ENCODE peak calls at places on chromosomes 5 and 9, in six cellular contexts. Y, Q, G, L, M and A are unnamed samples.

GRCh38 chr5:69167488-69167845 is 517 bp downstream of the CCNB1 start:
- DNase-seq in Y (no peak), Q (peak), G (peak), L (no peak), M (peak), A (no peak)

GRCh38 chr9:18979367-18979766 is 53.6 kb downstream of the SAXO1 start:
- DNase-seq in Y (no peak), Q (peak), G (peak), L (no peak), M (no peak), A (no peak)

GRCh38 chr9:127846451-127847154 is 7.9 kb downstream of the ENG start:
- DNase-seq in Y (no peak), Q (no peak), G (peak), L (no peak), M (no peak), A (no peak)

GRCh38 chr9:21935631-21936030 is 58.6 kb downstream of the CDKN2A start:
- DNase-seq in Y (no peak), Q (no peak), G (no peak), L (no peak), M (no peak), A (no peak)

GRCh38 chr5:177333420-177334154 is 17.9 kb downstream of the LMAN2 start:
- DNase-seq in Y (no peak), Q (no peak), G (no peak), L (no peak), M (no peak), A (no peak)

GRCh38 chr5:91224969-91225368 is 158.1 kb downstream of the ARRDC3 start:
- DNase-seq in Y (no peak), Q (no peak), G (no peak), L (no peak), M (no peak), A (no peak)

GRCh38 chr9:77019010-77019809 is at the start of gene FOXB2:
- DNase-seq in Y (no peak), Q (no peak), G (no peak), L (no peak), M (no peak), A (no peak)

GRCh38 chr5:53302524-53302923 is 177.9 kb upstream of the FST start:
- DNase-seq in Y (no peak), Q (peak), G (peak), L (peak), M (no peak), A (peak)

GRCh38 chr5:91176288-91177016 is 206.7 kb downstream of the ARRDC3 start:
- DNase-seq in Y (no peak), Q (no peak), G (peak), L (no peak), M (peak), A (no peak)

GRCh38 chr9:98943682-98944129 is at the start of gene COL15A1:
- DNase-seq in Y (no peak), Q (peak), G (peak), L (no peak), M (no peak), A (no peak)

GRCh38 chr5:96932026-96932425 is 3.9 kb upstream of the LNPEP start:
- DNase-seq in Y (no peak), Q (no peak), G (no peak), L (no peak), M (no peak), A (no peak)

GRCh38 chr9:7318920-7319319 is 480.7 kb downstream of the DMAC1 start:
- DNase-seq in Y (no peak), Q (no peak), G (no peak), L (no peak), M (no peak), A (no peak)

GRCh38 chr5:82551220-82551619 is 273.1 kb upstream of the RPS23 start:
- DNase-seq in Y (no peak), Q (no peak), G (no peak), L (no peak), M (no peak), A (no peak)

GRCh38 chr5:150575745-150576448 is 64.6 kb upstream of the SYNPO start:
- DNase-seq in Y (no peak), Q (no peak), G (no peak), L (no peak), M (no peak), A (no peak)

GRCh38 chr9:137276757-137277328 is 683 bp upstream of the TOR4A start:
- DNase-seq in Y (peak), Q (peak), G (peak), L (no peak), M (peak), A (no peak)

GRCh38 chr9:95981741-95982390 is 106.4 kb downstream of the ERCC6L2 start:
- DNase-seq in Y (no peak), Q (no peak), G (peak), L (no peak), M (no peak), A (no peak)

GRCh38 chr9:93669958-93670207 is 93.5 kb downstream of the PHF2 start:
- DNase-seq in Y (no peak), Q (peak), G (no peak), L (no peak), M (no peak), A (no peak)

GRCh38 chr9:131080589-131080988 is 15.7 kb upstream of the AIF1L start:
- DNase-seq in Y (no peak), Q (no peak), G (no peak), L (no peak), M (no peak), A (no peak)

GRCh38 chr5:171418982-171419662 is at the start of gene FGF18:
- DNase-seq in Y (peak), Q (peak), G (peak), L (peak), M (peak), A (no peak)

GRCh38 chr5:153813871-153814270 is 224.8 kb downstream of the FAM114A2 start:
- DNase-seq in Y (no peak), Q (no peak), G (no peak), L (no peak), M (no peak), A (no peak)

GRCh38 chr5:32785639-32786216 is 74.6 kb downstream of the NPR3 start:
- DNase-seq in Y (no peak), Q (peak), G (peak), L (peak), M (no peak), A (peak)

GRCh38 chr5:65902104-65902503 is 24.3 kb upstream of the ERBIN start:
- DNase-seq in Y (no peak), Q (no peak), G (no peak), L (no peak), M (no peak), A (no peak)

GRCh38 chr5:77852514-77853352 is 76.6 kb upstream of the TBCA start:
- DNase-seq in Y (peak), Q (peak), G (peak), L (no peak), M (peak), A (no peak)

GRCh38 chr5:142977363-142978051 is 207.3 kb downstream of the ARHGAP26 start:
- DNase-seq in Y (no peak), Q (peak), G (peak), L (no peak), M (peak), A (peak)

GRCh38 chr9:98764351-98764750 is 32.0 kb downstream of the ANKS6 start:
- DNase-seq in Y (no peak), Q (no peak), G (peak), L (no peak), M (no peak), A (no peak)

GRCh38 chr5:146947181-146947941 is 68.8 kb upstream of the PPP2R2B start:
- DNase-seq in Y (no peak), Q (peak), G (peak), L (no peak), M (peak), A (no peak)

GRCh38 chr9:121887553-121888437 is 205.3 kb downstream of the TTLL11 start:
- DNase-seq in Y (no peak), Q (peak), G (peak), L (no peak), M (no peak), A (no peak)

GRCh38 chr9:124855944-124856773 is 2.9 kb downstream of the WDR38 start:
- DNase-seq in Y (no peak), Q (peak), G (no peak), L (no peak), M (peak), A (no peak)

GRCh38 chr5:86320266-86320665 is 297.5 kb upstream of the COX7C start:
- DNase-seq in Y (no peak), Q (no peak), G (peak), L (no peak), M (peak), A (no peak)

GRCh38 chr5:178205010-178205748 is 846 bp downstream of the HNRNPAB start:
- DNase-seq in Y (peak), Q (peak), G (peak), L (peak), M (peak), A (no peak)

GRCh38 chr5:16897800-16898199 is 38.3 kb downstream of the MYO10 start:
- DNase-seq in Y (no peak), Q (no peak), G (no peak), L (no peak), M (no peak), A (no peak)

GRCh38 chr5:91212336-91213092 is 170.6 kb downstream of the ARRDC3 start:
- DNase-seq in Y (no peak), Q (peak), G (peak), L (peak), M (no peak), A (peak)

GRCh38 chr5:172903790-172904189 is 55.4 kb upstream of the RPL26L1 start:
- DNase-seq in Y (no peak), Q (peak), G (peak), L (peak), M (peak), A (peak)

GRCh38 chr9:132328580-132328979 is 26.2 kb downstream of the SETX start:
- DNase-seq in Y (no peak), Q (no peak), G (no peak), L (no peak), M (no peak), A (no peak)

GRCh38 chr5:38468202-38468656 is 88.2 kb downstream of the LIFR start:
- DNase-seq in Y (peak), Q (peak), G (peak), L (peak), M (peak), A (peak)